ENCODE peak calls at places on chromosomes 4 and X, in six cellular contexts. One of them, this sample, is unnamed.

GRCh38 chr4:26568446-26568994 is 15.4 kb upstream of the TBC1D19 start:
- DNase-seq in mucosa of descending colon: no peak
- DNase-seq in bronchial epithelial cell: peak
- DNase-seq in HCT116: peak
- DNase-seq in body of pancreas: no peak
- DNase-seq in transverse colon: no peak
- DNase-seq in this sample: no peak

GRCh38 chrX:47239898-47240545 is 7.2 kb downstream of the USP11 start:
- DNase-seq in HCT116: no peak
- DNase-seq in transverse colon: no peak
- DNase-seq in bronchial epithelial cell: no peak
- DNase-seq in body of pancreas: no peak
- DNase-seq in mucosa of descending colon: no peak
- DNase-seq in this sample: no peak

GRCh38 chr4:142402925-142403324 is 443.2 kb downstream of the INPP4B start:
- DNase-seq in bronchial epithelial cell: peak
- DNase-seq in HCT116: no peak
- DNase-seq in body of pancreas: peak
- DNase-seq in transverse colon: no peak
- DNase-seq in mucosa of descending colon: no peak
- DNase-seq in this sample: no peak

GRCh38 chr4:15116509-15117079 is 114.3 kb downstream of the CPEB2 start:
- DNase-seq in bronchial epithelial cell: no peak
- DNase-seq in transverse colon: no peak
- DNase-seq in mucosa of descending colon: no peak
- DNase-seq in HCT116: no peak
- DNase-seq in body of pancreas: no peak
- DNase-seq in this sample: no peak

GRCh38 chr4:121706595-121707021 is 9.8 kb upstream of the ANXA5 start:
- DNase-seq in HCT116: no peak
- DNase-seq in body of pancreas: no peak
- DNase-seq in mucosa of descending colon: no peak
- DNase-seq in transverse colon: no peak
- DNase-seq in bronchial epithelial cell: no peak
- DNase-seq in this sample: no peak

GRCh38 chrX:23732704-23733103 is 10.4 kb downstream of the ACOT9 start:
- DNase-seq in mucosa of descending colon: no peak
- DNase-seq in body of pancreas: no peak
- DNase-seq in transverse colon: no peak
- DNase-seq in bronchial epithelial cell: no peak
- DNase-seq in HCT116: no peak
- DNase-seq in this sample: no peak

GRCh38 chr4:33696586-33696985 is 2547.7 kb downstream of the ARAP2 start:
- DNase-seq in body of pancreas: no peak
- DNase-seq in bronchial epithelial cell: peak
- DNase-seq in mucosa of descending colon: no peak
- DNase-seq in HCT116: no peak
- DNase-seq in transverse colon: no peak
- DNase-seq in this sample: no peak

GRCh38 chr4:5638976-5639375 is 69.4 kb downstream of the EVC2 start:
- DNase-seq in HCT116: no peak
- DNase-seq in bronchial epithelial cell: peak
- DNase-seq in body of pancreas: no peak
- DNase-seq in mucosa of descending colon: no peak
- DNase-seq in transverse colon: no peak
- DNase-seq in this sample: no peak

GRCh38 chr4:2291705-2292651 is 30.1 kb upstream of the MXD4 start:
- DNase-seq in body of pancreas: peak
- DNase-seq in mucosa of descending colon: no peak
- DNase-seq in bronchial epithelial cell: no peak
- DNase-seq in transverse colon: no peak
- DNase-seq in HCT116: no peak
- DNase-seq in this sample: no peak

GRCh38 chrX:101219840-101220191 is 230 bp downstream of the DRP2 start:
- DNase-seq in mucosa of descending colon: no peak
- DNase-seq in HCT116: no peak
- DNase-seq in bronchial epithelial cell: no peak
- DNase-seq in transverse colon: no peak
- DNase-seq in body of pancreas: no peak
- DNase-seq in this sample: no peak

GRCh38 chrX:10052906-10053625 is 85.9 kb downstream of the CLDN34 start:
- DNase-seq in body of pancreas: peak
- DNase-seq in transverse colon: no peak
- DNase-seq in bronchial epithelial cell: no peak
- DNase-seq in mucosa of descending colon: no peak
- DNase-seq in HCT116: no peak
- DNase-seq in this sample: no peak

DNA sequence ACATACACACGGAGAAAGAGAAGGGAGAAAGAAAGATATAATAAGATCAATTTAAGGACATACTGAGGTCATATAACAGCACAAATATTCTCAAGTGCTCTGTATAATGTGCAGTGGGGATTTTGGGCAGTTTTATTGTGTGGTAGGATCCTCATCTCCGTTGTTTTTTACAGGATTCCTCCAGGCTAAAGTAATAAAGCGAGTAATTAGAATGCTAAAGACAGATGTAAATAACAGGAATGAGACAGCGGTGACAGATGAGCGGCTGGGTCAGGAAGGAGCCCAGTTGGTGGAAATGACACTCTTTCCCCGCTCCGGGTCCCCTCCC is 15.9 kb downstream of the POU4F2 start:
- DNase-seq in transverse colon: no peak
- DNase-seq in bronchial epithelial cell: no peak
- DNase-seq in mucosa of descending colon: no peak
- DNase-seq in HCT116: no peak
- DNase-seq in body of pancreas: no peak
- DNase-seq in this sample: no peak
- H3K4me3 ChIP-seq in transverse colon: peak
- H3K4me3 ChIP-seq in bronchial epithelial cell: peak
- H3K4me3 ChIP-seq in mucosa of descending colon: no peak
- H3K4me3 ChIP-seq in HCT116: no peak
- H3K4me3 ChIP-seq in body of pancreas: peak
- H3K4me3 ChIP-seq in this sample: peak

DNA sequence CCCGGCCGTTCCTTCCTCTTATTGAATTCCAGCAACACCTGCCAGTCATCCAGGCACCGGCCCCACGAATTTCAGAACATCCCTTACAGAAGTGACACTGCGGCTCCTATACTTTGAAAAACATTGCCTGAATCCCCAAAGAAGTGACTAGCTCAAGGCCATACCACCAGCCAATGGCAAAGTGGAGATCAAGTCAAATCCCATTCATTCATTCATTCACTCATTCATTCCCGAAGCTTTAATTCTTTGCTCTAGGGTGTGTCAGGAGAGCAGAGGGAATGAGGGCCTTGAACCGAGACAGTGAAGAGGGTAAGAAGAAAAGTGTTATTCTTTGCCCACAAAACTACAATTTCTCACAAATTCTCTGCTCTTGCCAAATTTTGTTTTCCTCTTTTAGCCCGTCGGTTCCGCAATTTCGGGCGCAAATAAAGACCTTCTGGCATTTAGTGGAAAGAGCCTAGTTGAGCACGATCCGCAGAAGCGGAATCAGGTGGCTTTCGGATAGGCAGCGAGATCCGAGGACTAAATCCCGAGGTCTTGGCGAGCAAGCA is 825 bp upstream of the HMGB3 start:
- DNase-seq in bronchial epithelial cell: no peak
- DNase-seq in transverse colon: no peak
- DNase-seq in body of pancreas: no peak
- DNase-seq in HCT116: no peak
- DNase-seq in mucosa of descending colon: peak
- DNase-seq in this sample: no peak
- H3K4me3 ChIP-seq in bronchial epithelial cell: peak
- H3K4me3 ChIP-seq in transverse colon: peak
- H3K4me3 ChIP-seq in body of pancreas: no peak
- H3K4me3 ChIP-seq in HCT116: peak
- H3K4me3 ChIP-seq in mucosa of descending colon: no peak
- H3K4me3 ChIP-seq in this sample: peak

GRCh38 chrX:65667157-65667502 is 324 bp upstream of the MSN start:
- DNase-seq in bronchial epithelial cell: no peak
- DNase-seq in HCT116: no peak
- DNase-seq in body of pancreas: no peak
- DNase-seq in mucosa of descending colon: no peak
- DNase-seq in transverse colon: no peak
- DNase-seq in this sample: no peak
- H3K4me3 ChIP-seq in bronchial epithelial cell: no peak
- H3K4me3 ChIP-seq in HCT116: peak
- H3K4me3 ChIP-seq in body of pancreas: no peak
- H3K4me3 ChIP-seq in mucosa of descending colon: no peak
- H3K4me3 ChIP-seq in transverse colon: peak
- H3K4me3 ChIP-seq in this sample: no peak

DNA sequence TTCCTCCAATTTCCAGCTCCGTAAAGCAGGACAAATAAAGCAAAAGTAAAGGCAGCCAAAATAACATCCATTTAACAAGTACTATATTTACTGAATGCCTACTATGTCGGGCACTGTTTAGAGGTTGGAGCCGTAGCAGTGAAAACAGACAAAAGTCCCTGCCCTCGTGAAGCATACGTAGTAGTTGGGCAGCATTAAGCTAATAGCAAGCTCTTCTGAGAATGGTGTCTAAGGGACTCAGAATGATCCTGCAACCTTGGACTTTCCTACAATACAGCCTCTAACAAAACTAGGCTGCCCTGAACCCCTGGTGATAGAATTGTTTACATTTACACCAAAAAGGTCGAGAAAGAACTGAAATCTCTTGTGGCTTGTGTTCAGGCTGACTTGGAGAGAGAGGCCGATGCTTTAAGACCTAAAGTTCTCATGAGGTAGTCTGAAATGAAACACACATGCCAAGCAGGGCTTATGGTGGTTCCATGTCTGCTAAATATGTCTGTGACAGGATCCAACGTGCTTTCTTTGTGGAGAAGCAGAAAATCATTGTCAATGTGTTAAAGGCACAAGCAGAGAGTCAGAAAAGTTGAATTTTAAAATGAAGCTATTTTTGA is 876 bp upstream of the PDGFC start:
- DNase-seq in bronchial epithelial cell: peak
- DNase-seq in HCT116: no peak
- DNase-seq in transverse colon: no peak
- DNase-seq in body of pancreas: no peak
- DNase-seq in mucosa of descending colon: peak
- DNase-seq in this sample: no peak
- H3K4me3 ChIP-seq in bronchial epithelial cell: peak
- H3K4me3 ChIP-seq in HCT116: peak
- H3K4me3 ChIP-seq in transverse colon: peak
- H3K4me3 ChIP-seq in body of pancreas: peak
- H3K4me3 ChIP-seq in mucosa of descending colon: no peak
- H3K4me3 ChIP-seq in this sample: no peak

GRCh38 chr4:184651899-184652298 is 2.4 kb downstream of the PRIMPOL start:
- DNase-seq in body of pancreas: no peak
- DNase-seq in transverse colon: no peak
- DNase-seq in HCT116: no peak
- DNase-seq in mucosa of descending colon: no peak
- DNase-seq in bronchial epithelial cell: no peak
- DNase-seq in this sample: no peak
- H3K4me3 ChIP-seq in body of pancreas: no peak
- H3K4me3 ChIP-seq in transverse colon: no peak
- H3K4me3 ChIP-seq in HCT116: no peak
- H3K4me3 ChIP-seq in mucosa of descending colon: no peak
- H3K4me3 ChIP-seq in bronchial epithelial cell: no peak
- H3K4me3 ChIP-seq in this sample: no peak

DNA sequence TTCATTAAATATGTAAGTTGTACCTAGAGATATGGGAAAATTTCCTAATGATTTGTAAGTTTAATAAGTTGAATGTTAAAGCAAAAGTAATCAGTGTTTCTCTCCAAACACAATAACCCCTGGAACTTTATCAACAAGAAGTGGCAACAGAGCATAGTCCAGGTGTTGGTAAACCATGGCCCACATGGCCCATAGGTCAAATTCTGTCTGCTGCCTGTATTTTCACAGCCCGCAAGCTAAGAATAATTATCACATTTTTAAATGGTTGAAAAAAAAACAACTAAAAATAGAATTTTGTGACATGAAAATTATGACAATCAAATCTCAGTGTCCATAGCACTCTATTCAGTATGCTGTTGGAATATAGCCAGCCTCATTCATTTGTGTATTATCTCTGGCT is 395.9 kb downstream of the GASK1B start:
- DNase-seq in body of pancreas: no peak
- DNase-seq in mucosa of descending colon: no peak
- DNase-seq in HCT116: no peak
- DNase-seq in bronchial epithelial cell: no peak
- DNase-seq in transverse colon: no peak
- DNase-seq in this sample: no peak
- H3K4me3 ChIP-seq in body of pancreas: no peak
- H3K4me3 ChIP-seq in mucosa of descending colon: no peak
- H3K4me3 ChIP-seq in HCT116: no peak
- H3K4me3 ChIP-seq in bronchial epithelial cell: no peak
- H3K4me3 ChIP-seq in transverse colon: no peak
- H3K4me3 ChIP-seq in this sample: no peak

GRCh38 chrX:154061801-154062200 is 35.7 kb downstream of the MECP2 start:
- DNase-seq in HCT116: no peak
- DNase-seq in mucosa of descending colon: no peak
- DNase-seq in transverse colon: no peak
- DNase-seq in body of pancreas: no peak
- DNase-seq in bronchial epithelial cell: no peak
- DNase-seq in this sample: no peak

GRCh38 chrX:154059231-154059630 is 38.3 kb downstream of the MECP2 start:
- DNase-seq in bronchial epithelial cell: no peak
- DNase-seq in HCT116: no peak
- DNase-seq in mucosa of descending colon: no peak
- DNase-seq in body of pancreas: no peak
- DNase-seq in transverse colon: no peak
- DNase-seq in this sample: no peak

GRCh38 chrX:154064637-154065435 is 32.7 kb downstream of the MECP2 start:
- DNase-seq in transverse colon: no peak
- DNase-seq in mucosa of descending colon: no peak
- DNase-seq in body of pancreas: no peak
- DNase-seq in bronchial epithelial cell: no peak
- DNase-seq in HCT116: no peak
- DNase-seq in this sample: no peak

GRCh38 chrX:154059729-154060245 is 37.7 kb downstream of the MECP2 start:
- DNase-seq in transverse colon: no peak
- DNase-seq in HCT116: no peak
- DNase-seq in bronchial epithelial cell: no peak
- DNase-seq in body of pancreas: no peak
- DNase-seq in mucosa of descending colon: no peak
- DNase-seq in this sample: no peak

DNA sequence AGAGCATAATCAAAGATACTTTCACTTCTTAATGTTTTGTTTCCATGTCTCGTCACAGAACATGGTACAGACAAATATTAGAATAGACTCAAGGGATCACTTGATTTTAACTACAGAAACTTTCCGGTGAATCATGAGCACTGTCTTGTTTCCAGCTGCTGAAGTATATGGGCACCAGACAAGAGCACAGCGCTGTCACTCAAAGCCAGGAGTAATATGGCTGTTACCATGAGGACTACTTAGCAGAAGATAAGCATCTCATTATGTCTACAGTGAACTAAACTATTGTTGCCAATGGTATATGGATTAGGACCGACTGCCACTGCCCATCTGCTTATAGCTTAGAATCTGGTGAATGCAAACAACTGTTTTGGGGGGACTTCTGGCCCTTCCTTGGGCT is 34.3 kb downstream of the MECP2 start:
- DNase-seq in HCT116: no peak
- DNase-seq in body of pancreas: no peak
- DNase-seq in mucosa of descending colon: no peak
- DNase-seq in bronchial epithelial cell: no peak
- DNase-seq in transverse colon: no peak
- DNase-seq in this sample: no peak
- H3K4me3 ChIP-seq in HCT116: no peak
- H3K4me3 ChIP-seq in body of pancreas: no peak
- H3K4me3 ChIP-seq in mucosa of descending colon: no peak
- H3K4me3 ChIP-seq in bronchial epithelial cell: no peak
- H3K4me3 ChIP-seq in transverse colon: no peak
- H3K4me3 ChIP-seq in this sample: no peak

This sample was measured in LNCaP clone FGC.